ENCODE peak calls at places on chromosomes 6 and 20, in five cellular contexts. One of them, this sample, is unnamed.

GRCh38 chr6:25103603-25104002 is 167.8 kb upstream of the RIPOR2 start:
- DNase-seq in NCI-H2081: no peak
- DNase-seq in AG10803: no peak
- DNase-seq in stimulated activated CD4-positive, alpha-beta T cell treated with anti-CD3 and anti-CD28 coated beads, TNF-alpha, amount 100 ng/mL, for 48 hours: no peak
- DNase-seq in glutamatergic neuron: no peak
- DNase-seq in this sample: no peak

GRCh38 chr6:24574809-24575208 is 71.2 kb downstream of the KIAA0319 start:
- DNase-seq in NCI-H2081: no peak
- DNase-seq in AG10803: no peak
- DNase-seq in stimulated activated CD4-positive, alpha-beta T cell treated with anti-CD3 and anti-CD28 coated beads, TNF-alpha, amount 100 ng/mL, for 48 hours: no peak
- DNase-seq in glutamatergic neuron: no peak
- DNase-seq in this sample: no peak

GRCh38 chr6:158068893-158069799 is 87.5 kb downstream of the SYNJ2 start:
- DNase-seq in NCI-H2081: no peak
- DNase-seq in AG10803: peak
- DNase-seq in stimulated activated CD4-positive, alpha-beta T cell treated with anti-CD3 and anti-CD28 coated beads, TNF-alpha, amount 100 ng/mL, for 48 hours: no peak
- DNase-seq in glutamatergic neuron: no peak
- DNase-seq in this sample: no peak

GRCh38 chr20:61256365-61256764 is 4.3 kb downstream of the CDH4 start:
- DNase-seq in NCI-H2081: no peak
- DNase-seq in AG10803: no peak
- DNase-seq in stimulated activated CD4-positive, alpha-beta T cell treated with anti-CD3 and anti-CD28 coated beads, TNF-alpha, amount 100 ng/mL, for 48 hours: no peak
- DNase-seq in glutamatergic neuron: no peak
- DNase-seq in this sample: no peak

GRCh38 chr6:111713811-111714210 is 108.1 kb upstream of the TRAF3IP2 start:
- DNase-seq in NCI-H2081: no peak
- DNase-seq in AG10803: no peak
- DNase-seq in stimulated activated CD4-positive, alpha-beta T cell treated with anti-CD3 and anti-CD28 coated beads, TNF-alpha, amount 100 ng/mL, for 48 hours: no peak
- DNase-seq in glutamatergic neuron: no peak
- DNase-seq in this sample: no peak

GRCh38 chr6:95636552-95637376 is 59.4 kb downstream of the MANEA start:
- DNase-seq in NCI-H2081: no peak
- DNase-seq in AG10803: no peak
- DNase-seq in stimulated activated CD4-positive, alpha-beta T cell treated with anti-CD3 and anti-CD28 coated beads, TNF-alpha, amount 100 ng/mL, for 48 hours: no peak
- DNase-seq in glutamatergic neuron: no peak
- DNase-seq in this sample: no peak

GRCh38 chr6:11277275-11278206 is 45.1 kb upstream of the NEDD9 start:
- DNase-seq in NCI-H2081: no peak
- DNase-seq in AG10803: peak
- DNase-seq in stimulated activated CD4-positive, alpha-beta T cell treated with anti-CD3 and anti-CD28 coated beads, TNF-alpha, amount 100 ng/mL, for 48 hours: no peak
- DNase-seq in glutamatergic neuron: no peak
- DNase-seq in this sample: no peak

GRCh38 chr20:58102252-58102651 is 126.2 kb downstream of the ANKRD60 start:
- DNase-seq in NCI-H2081: no peak
- DNase-seq in AG10803: peak
- DNase-seq in stimulated activated CD4-positive, alpha-beta T cell treated with anti-CD3 and anti-CD28 coated beads, TNF-alpha, amount 100 ng/mL, for 48 hours: no peak
- DNase-seq in glutamatergic neuron: no peak
- DNase-seq in this sample: no peak

GRCh38 chr20:6008254-6008653 is 45.6 kb downstream of the LRRN4 start:
- DNase-seq in NCI-H2081: no peak
- DNase-seq in AG10803: peak
- DNase-seq in stimulated activated CD4-positive, alpha-beta T cell treated with anti-CD3 and anti-CD28 coated beads, TNF-alpha, amount 100 ng/mL, for 48 hours: no peak
- DNase-seq in glutamatergic neuron: no peak
- DNase-seq in this sample: no peak

GRCh38 chr6:87723727-87724078 is 21.7 kb upstream of the AKIRIN2 start:
- DNase-seq in NCI-H2081: no peak
- DNase-seq in AG10803: no peak
- DNase-seq in stimulated activated CD4-positive, alpha-beta T cell treated with anti-CD3 and anti-CD28 coated beads, TNF-alpha, amount 100 ng/mL, for 48 hours: no peak
- DNase-seq in glutamatergic neuron: no peak
- DNase-seq in this sample: no peak

GRCh38 chr6:158751842-158752424 is 67.2 kb downstream of the EZR start:
- DNase-seq in NCI-H2081: no peak
- DNase-seq in AG10803: no peak
- DNase-seq in stimulated activated CD4-positive, alpha-beta T cell treated with anti-CD3 and anti-CD28 coated beads, TNF-alpha, amount 100 ng/mL, for 48 hours: no peak
- DNase-seq in glutamatergic neuron: no peak
- DNase-seq in this sample: no peak